ENCODE peak calls at places on chromosome 18, in six cellular contexts. One of them, this sample, is unnamed.

GRCh38 chr18:36376361-36376760 is 78.8 kb downstream of the FHOD3 start:
- DNase-seq in WERI-Rb-1: no peak
- DNase-seq in upper lobe of right lung: no peak
- DNase-seq in dorsolateral prefrontal cortex: no peak
- DNase-seq in fibroblast of mammary gland: peak; percentile 67
- DNase-seq in tibial artery: no peak
- DNase-seq in this sample: no peak

GRCh38 chr18:32907656-32908441 is 135.0 kb upstream of the KLHL14 start:
- DNase-seq in WERI-Rb-1: no peak
- DNase-seq in upper lobe of right lung: no peak
- DNase-seq in dorsolateral prefrontal cortex: no peak
- DNase-seq in fibroblast of mammary gland: no peak
- DNase-seq in tibial artery: no peak
- DNase-seq in this sample: no peak

GRCh38 chr18:27428120-27428519 is 243.0 kb upstream of the CHST9 start:
- DNase-seq in WERI-Rb-1: peak; percentile 36
- DNase-seq in upper lobe of right lung: peak; percentile 28
- DNase-seq in dorsolateral prefrontal cortex: no peak
- DNase-seq in fibroblast of mammary gland: no peak
- DNase-seq in tibial artery: no peak
- DNase-seq in this sample: no peak

GRCh38 chr18:24846133-24846532 is 385.7 kb downstream of the HRH4 start:
- DNase-seq in WERI-Rb-1: no peak
- DNase-seq in upper lobe of right lung: no peak
- DNase-seq in dorsolateral prefrontal cortex: no peak
- DNase-seq in fibroblast of mammary gland: no peak
- DNase-seq in tibial artery: no peak
- DNase-seq in this sample: no peak

GRCh38 chr18:54140641-54141040 is 83.8 kb downstream of the MBD2 start:
- DNase-seq in WERI-Rb-1: no peak
- DNase-seq in upper lobe of right lung: no peak
- DNase-seq in dorsolateral prefrontal cortex: no peak
- DNase-seq in fibroblast of mammary gland: peak; percentile 92
- DNase-seq in tibial artery: no peak
- DNase-seq in this sample: peak; percentile 51

GRCh38 chr18:10247402-10248117 is 206.9 kb upstream of the APCDD1 start:
- DNase-seq in WERI-Rb-1: no peak
- DNase-seq in upper lobe of right lung: no peak
- DNase-seq in dorsolateral prefrontal cortex: no peak
- DNase-seq in fibroblast of mammary gland: no peak
- DNase-seq in tibial artery: no peak
- DNase-seq in this sample: no peak

GRCh38 chr18:74577019-74577418 is 20.7 kb upstream of the ZNF407 start:
- DNase-seq in WERI-Rb-1: no peak
- DNase-seq in upper lobe of right lung: no peak
- DNase-seq in dorsolateral prefrontal cortex: no peak
- DNase-seq in fibroblast of mammary gland: no peak
- DNase-seq in tibial artery: no peak
- DNase-seq in this sample: no peak

GRCh38 chr18:77207540-77207939 is 42.1 kb upstream of the GALR1 start:
- DNase-seq in WERI-Rb-1: peak; percentile 53
- DNase-seq in upper lobe of right lung: peak; percentile 83
- DNase-seq in dorsolateral prefrontal cortex: peak; percentile 44
- DNase-seq in fibroblast of mammary gland: peak; percentile 90
- DNase-seq in tibial artery: peak; percentile 66
- DNase-seq in this sample: peak; percentile 24

GRCh38 chr18:48803518-48803917 is 147.2 kb downstream of the SMAD7 start:
- DNase-seq in WERI-Rb-1: peak; percentile 8
- DNase-seq in upper lobe of right lung: peak; percentile 3
- DNase-seq in dorsolateral prefrontal cortex: peak; percentile 11
- DNase-seq in fibroblast of mammary gland: no peak
- DNase-seq in tibial artery: peak; percentile 5
- DNase-seq in this sample: no peak

GRCh38 chr18:37210781-37211180 is 354.8 kb downstream of the CELF4 start:
- DNase-seq in WERI-Rb-1: no peak
- DNase-seq in upper lobe of right lung: no peak
- DNase-seq in dorsolateral prefrontal cortex: no peak
- DNase-seq in fibroblast of mammary gland: no peak
- DNase-seq in tibial artery: no peak
- DNase-seq in this sample: no peak

GRCh38 chr18:77321823-77322805 is 72.5 kb downstream of the GALR1 start:
- DNase-seq in WERI-Rb-1: peak; percentile 47
- DNase-seq in upper lobe of right lung: no peak
- DNase-seq in dorsolateral prefrontal cortex: no peak
- DNase-seq in fibroblast of mammary gland: no peak
- DNase-seq in tibial artery: no peak
- DNase-seq in this sample: no peak

GRCh38 chr18:5530623-5531022 is 13.2 kb downstream of the EPB41L3 start:
- DNase-seq in WERI-Rb-1: no peak
- DNase-seq in upper lobe of right lung: no peak
- DNase-seq in dorsolateral prefrontal cortex: no peak
- DNase-seq in fibroblast of mammary gland: no peak
- DNase-seq in tibial artery: no peak
- DNase-seq in this sample: no peak

GRCh38 chr18:2572144-2572682 is 856 bp downstream of the NDC80 start:
- DNase-seq in WERI-Rb-1: no peak
- DNase-seq in upper lobe of right lung: no peak
- DNase-seq in dorsolateral prefrontal cortex: no peak
- DNase-seq in fibroblast of mammary gland: peak; percentile 6
- DNase-seq in tibial artery: no peak
- DNase-seq in this sample: no peak

GRCh38 chr18:76530846-76531245 is 35.8 kb upstream of the ZNF516 start:
- DNase-seq in WERI-Rb-1: peak; percentile 61
- DNase-seq in upper lobe of right lung: no peak
- DNase-seq in dorsolateral prefrontal cortex: no peak
- DNase-seq in fibroblast of mammary gland: no peak
- DNase-seq in tibial artery: no peak
- DNase-seq in this sample: no peak

GRCh38 chr18:49722472-49722871 is 90.9 kb downstream of the ACAA2 start:
- DNase-seq in WERI-Rb-1: no peak
- DNase-seq in upper lobe of right lung: no peak
- DNase-seq in dorsolateral prefrontal cortex: no peak
- DNase-seq in fibroblast of mammary gland: no peak
- DNase-seq in tibial artery: no peak
- DNase-seq in this sample: no peak

GRCh38 chr18:76374330-76375281 is 120.4 kb downstream of the ZNF516 start:
- DNase-seq in WERI-Rb-1: no peak
- DNase-seq in upper lobe of right lung: no peak
- DNase-seq in dorsolateral prefrontal cortex: no peak
- DNase-seq in fibroblast of mammary gland: no peak
- DNase-seq in tibial artery: no peak
- DNase-seq in this sample: no peak

GRCh38 chr18:39380186-39380714 is 1814.7 kb upstream of the CELF4 start:
- DNase-seq in WERI-Rb-1: no peak
- DNase-seq in upper lobe of right lung: no peak
- DNase-seq in dorsolateral prefrontal cortex: no peak
- DNase-seq in fibroblast of mammary gland: no peak
- DNase-seq in tibial artery: no peak
- DNase-seq in this sample: no peak

GRCh38 chr18:10938241-10938640 is 211.1 kb downstream of the PIEZO2 start:
- DNase-seq in WERI-Rb-1: no peak
- DNase-seq in upper lobe of right lung: no peak
- DNase-seq in dorsolateral prefrontal cortex: no peak
- DNase-seq in fibroblast of mammary gland: no peak
- DNase-seq in tibial artery: no peak
- DNase-seq in this sample: no peak

GRCh38 chr18:7038330-7038846 is 79.2 kb downstream of the LAMA1 start:
- DNase-seq in WERI-Rb-1: peak; percentile 80
- DNase-seq in upper lobe of right lung: peak; percentile 84
- DNase-seq in dorsolateral prefrontal cortex: no peak
- DNase-seq in fibroblast of mammary gland: peak; percentile 99
- DNase-seq in tibial artery: peak; percentile 94
- DNase-seq in this sample: peak; percentile 96

GRCh38 chr18:76721207-76721996 is 101.0 kb upstream of the ZNF236 start:
- DNase-seq in WERI-Rb-1: no peak
- DNase-seq in upper lobe of right lung: no peak
- DNase-seq in dorsolateral prefrontal cortex: no peak
- DNase-seq in fibroblast of mammary gland: no peak
- DNase-seq in tibial artery: no peak
- DNase-seq in this sample: no peak

GRCh38 chr18:23334569-23334968 is 118.5 kb upstream of the RIOK3 start:
- DNase-seq in WERI-Rb-1: no peak
- DNase-seq in upper lobe of right lung: no peak
- DNase-seq in dorsolateral prefrontal cortex: no peak
- DNase-seq in fibroblast of mammary gland: no peak
- DNase-seq in tibial artery: no peak
- DNase-seq in this sample: no peak

GRCh38 chr18:23340661-23341060 is 112.4 kb upstream of the RIOK3 start:
- DNase-seq in WERI-Rb-1: no peak
- DNase-seq in upper lobe of right lung: no peak
- DNase-seq in dorsolateral prefrontal cortex: no peak
- DNase-seq in fibroblast of mammary gland: peak; percentile 57
- DNase-seq in tibial artery: peak; percentile 33
- DNase-seq in this sample: no peak

GRCh38 chr18:23336072-23336471 is 117.0 kb upstream of the RIOK3 start:
- DNase-seq in WERI-Rb-1: no peak
- DNase-seq in upper lobe of right lung: no peak
- DNase-seq in dorsolateral prefrontal cortex: no peak
- DNase-seq in fibroblast of mammary gland: peak; percentile 12
- DNase-seq in tibial artery: no peak
- DNase-seq in this sample: no peak

GRCh38 chr18:23341383-23341782 is 111.7 kb upstream of the RIOK3 start:
- DNase-seq in WERI-Rb-1: no peak
- DNase-seq in upper lobe of right lung: no peak
- DNase-seq in dorsolateral prefrontal cortex: no peak
- DNase-seq in fibroblast of mammary gland: peak; percentile 54
- DNase-seq in tibial artery: no peak
- DNase-seq in this sample: no peak

GRCh38 chr18:23337599-23338444 is 115.3 kb upstream of the RIOK3 start:
- DNase-seq in WERI-Rb-1: no peak
- DNase-seq in upper lobe of right lung: no peak
- DNase-seq in dorsolateral prefrontal cortex: no peak
- DNase-seq in fibroblast of mammary gland: peak; percentile 36
- DNase-seq in tibial artery: no peak
- DNase-seq in this sample: no peak
- TF ChIP-seq CTCF in WERI-Rb-1: no peak
- TF ChIP-seq CTCF in upper lobe of right lung: no peak
- TF ChIP-seq CTCF in dorsolateral prefrontal cortex: no peak
- TF ChIP-seq CTCF in fibroblast of mammary gland: no peak
- TF ChIP-seq CTCF in tibial artery: no peak
- TF ChIP-seq CTCF in this sample: peak; percentile 5

DNA sequence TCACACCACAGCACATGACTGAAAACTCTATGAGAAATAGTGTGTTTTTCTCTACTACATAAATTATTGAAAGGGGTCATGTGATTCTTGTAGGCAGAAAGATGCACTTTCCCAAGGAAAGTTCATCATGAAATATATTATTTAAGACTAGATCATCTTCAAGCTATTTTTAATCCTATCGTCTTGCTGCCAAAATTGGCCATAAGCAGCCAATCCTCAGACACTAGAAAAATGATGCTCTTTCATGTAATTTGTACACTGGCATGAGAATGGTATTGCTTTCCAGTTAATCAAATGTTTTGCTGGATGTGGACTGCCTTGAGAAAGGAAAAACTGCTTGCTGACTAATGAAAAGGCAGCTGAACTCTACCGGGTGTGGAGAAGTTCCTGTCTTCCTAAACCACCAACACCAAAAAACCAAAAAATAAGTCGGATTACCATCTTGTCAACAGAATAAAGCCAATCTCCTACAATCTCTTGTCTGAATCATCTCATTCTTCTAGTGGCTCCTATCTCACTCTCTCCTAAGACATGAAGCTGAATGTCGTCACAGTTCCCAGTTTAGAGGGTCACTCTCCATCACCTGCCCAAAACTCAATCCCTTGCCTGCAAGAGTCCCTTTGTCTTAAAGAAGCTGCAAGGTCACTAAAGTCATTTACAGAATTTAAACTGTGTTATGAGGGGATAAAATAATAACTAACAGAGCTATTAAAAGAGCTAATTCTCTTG is 5.3 kb downstream of the BCL2 start:
- DNase-seq in WERI-Rb-1: no peak
- DNase-seq in upper lobe of right lung: no peak
- DNase-seq in dorsolateral prefrontal cortex: no peak
- DNase-seq in fibroblast of mammary gland: no peak
- DNase-seq in tibial artery: no peak
- DNase-seq in this sample: no peak
- H3K4me3 ChIP-seq in WERI-Rb-1: no peak overlapping the region
- H3K4me3 ChIP-seq in upper lobe of right lung: no peak overlapping the region
- H3K4me3 ChIP-seq in dorsolateral prefrontal cortex: no peak overlapping the region
- H3K4me3 ChIP-seq in fibroblast of mammary gland: no peak overlapping the region
- H3K4me3 ChIP-seq in tibial artery: no peak overlapping the region
- H3K4me3 ChIP-seq in this sample: no peak overlapping the region

GRCh38 chr18:43559507-43559906 is 282.2 kb upstream of the SYT4 start:
- DNase-seq in WERI-Rb-1: no peak
- DNase-seq in upper lobe of right lung: no peak
- DNase-seq in dorsolateral prefrontal cortex: no peak
- DNase-seq in fibroblast of mammary gland: no peak
- DNase-seq in tibial artery: no peak
- DNase-seq in this sample: no peak

DNA sequence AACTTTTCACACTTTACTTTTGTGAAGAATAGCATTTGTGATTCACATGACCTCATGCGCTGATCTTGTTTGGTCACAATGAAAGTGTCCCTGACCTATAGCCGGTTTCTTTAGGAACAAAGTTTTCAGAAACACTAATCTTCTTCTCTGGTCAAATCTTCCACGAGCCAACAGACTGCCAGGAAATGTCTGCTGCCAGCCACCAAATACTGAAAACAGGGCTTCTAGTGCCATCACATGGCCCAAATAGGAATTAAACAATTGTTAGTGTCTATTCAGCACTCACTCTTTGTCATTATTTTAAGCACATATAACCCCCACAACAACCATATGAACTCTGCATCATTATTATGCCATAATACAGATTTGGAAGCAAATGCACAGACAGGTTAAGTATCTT is 286.5 kb upstream of the SYT4 start:
- DNase-seq in WERI-Rb-1: peak; percentile 47
- DNase-seq in upper lobe of right lung: no peak
- DNase-seq in dorsolateral prefrontal cortex: no peak
- DNase-seq in fibroblast of mammary gland: peak; percentile 42
- DNase-seq in tibial artery: no peak
- DNase-seq in this sample: no peak
- TF ChIP-seq CTCF in WERI-Rb-1: peak; percentile 51
- TF ChIP-seq CTCF in upper lobe of right lung: peak; percentile 53
- TF ChIP-seq CTCF in dorsolateral prefrontal cortex: peak; percentile 70
- TF ChIP-seq CTCF in fibroblast of mammary gland: peak; percentile 44
- TF ChIP-seq CTCF in tibial artery: no peak
- TF ChIP-seq CTCF in this sample: peak; percentile 25

GRCh38 chr18:41660654-41661053 is 294.4 kb upstream of the PIK3C3 start:
- DNase-seq in WERI-Rb-1: no peak
- DNase-seq in upper lobe of right lung: no peak
- DNase-seq in dorsolateral prefrontal cortex: no peak
- DNase-seq in fibroblast of mammary gland: no peak
- DNase-seq in tibial artery: no peak
- DNase-seq in this sample: no peak

GRCh38 chr18:41657189-41657588 is 297.8 kb upstream of the PIK3C3 start:
- DNase-seq in WERI-Rb-1: no peak
- DNase-seq in upper lobe of right lung: no peak
- DNase-seq in dorsolateral prefrontal cortex: no peak
- DNase-seq in fibroblast of mammary gland: no peak
- DNase-seq in tibial artery: no peak
- DNase-seq in this sample: no peak

DNA sequence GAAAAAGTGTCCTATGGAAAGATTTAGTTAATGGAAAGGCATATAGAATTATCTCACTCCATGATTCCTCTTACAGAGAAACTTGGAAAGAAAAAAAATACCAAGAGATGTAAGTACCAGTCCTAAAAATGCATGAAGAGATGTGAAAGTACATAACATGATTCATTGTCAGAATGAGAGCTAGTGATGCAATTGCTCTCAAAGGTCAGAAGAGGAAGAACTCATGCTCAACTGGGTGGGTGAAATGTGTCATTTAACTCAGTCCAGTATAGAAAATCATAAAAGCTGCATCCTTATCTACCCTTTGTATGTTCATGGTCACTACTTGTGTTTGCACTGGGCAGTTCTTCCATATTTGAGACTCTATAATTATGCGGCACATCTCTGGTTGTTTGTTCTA is 300.0 kb upstream of the PIK3C3 start:
- DNase-seq in WERI-Rb-1: no peak
- DNase-seq in upper lobe of right lung: no peak
- DNase-seq in dorsolateral prefrontal cortex: no peak
- DNase-seq in fibroblast of mammary gland: no peak
- DNase-seq in tibial artery: no peak
- DNase-seq in this sample: no peak
- H3K4me3 ChIP-seq in WERI-Rb-1: no peak overlapping the region
- H3K4me3 ChIP-seq in upper lobe of right lung: no peak overlapping the region
- H3K4me3 ChIP-seq in dorsolateral prefrontal cortex: no peak overlapping the region
- H3K4me3 ChIP-seq in fibroblast of mammary gland: no peak overlapping the region
- H3K4me3 ChIP-seq in tibial artery: no peak overlapping the region
- H3K4me3 ChIP-seq in this sample: no peak overlapping the region